ENCODE peak calls at places on chromosome 12, in five cellular contexts. One of them, this sample, is unnamed.

GRCh38 chr12:29153231-29153630 is 4.2 kb downstream of the FAR2 start:
- DNase-seq in right cardiac atrium: no peak
- DNase-seq in CD8-positive, alpha-beta memory T cell: no peak
- DNase-seq in prostate gland: no peak
- DNase-seq in foreskin keratinocyte: no peak
- DNase-seq in this sample: no peak

GRCh38 chr12:114812858-114813761 is 129.1 kb upstream of the TBX3 start:
- DNase-seq in right cardiac atrium: no peak
- DNase-seq in CD8-positive, alpha-beta memory T cell: no peak
- DNase-seq in prostate gland: peak; percentile 51
- DNase-seq in foreskin keratinocyte: no peak
- DNase-seq in this sample: no peak

GRCh38 chr12:19186722-19187661 is 57.5 kb downstream of the PLEKHA5 start:
- DNase-seq in right cardiac atrium: no peak
- DNase-seq in CD8-positive, alpha-beta memory T cell: no peak
- DNase-seq in prostate gland: peak; percentile 29
- DNase-seq in foreskin keratinocyte: no peak
- DNase-seq in this sample: no peak

GRCh38 chr12:56299308-56299852 is 750 bp downstream of the CS start:
- DNase-seq in right cardiac atrium: no peak
- DNase-seq in CD8-positive, alpha-beta memory T cell: peak; percentile 1
- DNase-seq in prostate gland: peak; percentile 7
- DNase-seq in foreskin keratinocyte: peak; percentile 30
- DNase-seq in this sample: no peak

GRCh38 chr12:48811454-48812090 is 6.7 kb upstream of the CACNB3 start:
- DNase-seq in right cardiac atrium: no peak
- DNase-seq in CD8-positive, alpha-beta memory T cell: no peak
- DNase-seq in prostate gland: no peak
- DNase-seq in foreskin keratinocyte: no peak
- DNase-seq in this sample: no peak

GRCh38 chr12:130013771-130014484 is 110.1 kb upstream of the TMEM132D start:
- DNase-seq in right cardiac atrium: no peak
- DNase-seq in CD8-positive, alpha-beta memory T cell: peak; percentile 3
- DNase-seq in prostate gland: peak; percentile 34
- DNase-seq in foreskin keratinocyte: no peak
- DNase-seq in this sample: no peak

GRCh38 chr12:59431266-59431665 is 164.6 kb upstream of the SLC16A7 start:
- DNase-seq in right cardiac atrium: no peak
- DNase-seq in CD8-positive, alpha-beta memory T cell: no peak
- DNase-seq in prostate gland: no peak
- DNase-seq in foreskin keratinocyte: no peak
- DNase-seq in this sample: no peak

GRCh38 chr12:18970603-18971002 is 158.9 kb upstream of the PLEKHA5 start:
- DNase-seq in right cardiac atrium: no peak
- DNase-seq in CD8-positive, alpha-beta memory T cell: no peak
- DNase-seq in prostate gland: no peak
- DNase-seq in foreskin keratinocyte: no peak
- DNase-seq in this sample: no peak

GRCh38 chr12:110948041-110948440 is 27.7 kb upstream of the MYL2 start:
- DNase-seq in right cardiac atrium: no peak
- DNase-seq in CD8-positive, alpha-beta memory T cell: no peak
- DNase-seq in prostate gland: no peak
- DNase-seq in foreskin keratinocyte: no peak
- DNase-seq in this sample: no peak

GRCh38 chr12:8989425-8989824 is at the start of gene KLRG1:
- DNase-seq in right cardiac atrium: no peak
- DNase-seq in CD8-positive, alpha-beta memory T cell: no peak
- DNase-seq in prostate gland: no peak
- DNase-seq in foreskin keratinocyte: no peak
- DNase-seq in this sample: no peak
- H3K27ac ChIP-seq in right cardiac atrium: no peak within 1 kb of the TSS
- H3K27ac ChIP-seq in CD8-positive, alpha-beta memory T cell: peak within 1 kb of the TSS; percentile 72
- H3K27ac ChIP-seq in prostate gland: no peak within 1 kb of the TSS
- H3K27ac ChIP-seq in foreskin keratinocyte: no peak within 1 kb of the TSS
- H3K27ac ChIP-seq in this sample: no peak within 1 kb of the TSS

DNA sequence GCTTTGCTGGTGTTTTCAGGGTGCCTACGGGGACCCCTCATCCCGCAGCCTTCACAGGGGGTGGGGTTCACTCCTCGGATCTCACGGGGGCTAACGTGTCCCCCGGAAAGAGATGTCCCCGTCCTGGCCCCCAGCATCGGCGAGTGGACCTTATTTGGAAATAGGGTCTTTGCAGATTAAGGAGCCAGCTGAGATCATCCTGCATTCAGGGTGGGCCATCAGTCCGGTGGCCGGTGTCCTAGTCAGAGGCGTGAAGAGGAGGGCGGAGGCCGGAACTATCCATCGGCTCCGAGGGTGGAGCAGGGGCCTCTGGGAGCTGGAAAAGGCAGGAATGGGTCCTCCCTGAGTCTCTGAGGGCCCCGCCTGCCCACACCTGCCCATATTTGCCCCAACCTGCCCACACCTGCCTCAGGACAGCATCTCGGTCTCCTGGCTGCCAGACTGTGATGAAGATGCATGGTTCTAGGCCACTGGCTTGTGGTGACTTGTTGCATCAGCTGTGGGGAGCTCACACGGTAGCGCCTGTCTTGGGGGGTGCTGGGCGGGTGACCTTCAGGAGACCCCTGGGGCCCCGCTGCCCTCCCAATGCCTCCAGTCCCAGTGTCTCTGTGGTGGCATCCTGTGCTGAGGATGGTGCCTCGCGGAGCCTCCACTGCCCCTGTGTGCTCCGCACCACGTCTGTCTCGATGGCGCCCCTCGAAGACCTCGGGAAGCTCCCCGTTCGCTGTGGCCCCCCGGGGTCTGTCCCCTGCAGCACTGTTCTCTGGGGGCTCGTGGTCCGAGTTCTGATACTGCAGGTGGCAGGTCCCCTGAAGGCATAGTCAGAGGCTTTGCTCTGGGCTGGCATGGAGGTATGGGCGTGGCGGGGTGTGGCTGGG is 14.7 kb downstream of the NOC4L start:
- DNase-seq in right cardiac atrium: no peak
- DNase-seq in CD8-positive, alpha-beta memory T cell: no peak
- DNase-seq in prostate gland: no peak
- DNase-seq in foreskin keratinocyte: peak; percentile 43
- DNase-seq in this sample: no peak
- H3K27ac ChIP-seq in right cardiac atrium: no peak overlapping the region
- H3K27ac ChIP-seq in CD8-positive, alpha-beta memory T cell: no peak overlapping the region
- H3K27ac ChIP-seq in prostate gland: no peak overlapping the region
- H3K27ac ChIP-seq in foreskin keratinocyte: no peak overlapping the region
- H3K27ac ChIP-seq in this sample: no peak overlapping the region

DNA sequence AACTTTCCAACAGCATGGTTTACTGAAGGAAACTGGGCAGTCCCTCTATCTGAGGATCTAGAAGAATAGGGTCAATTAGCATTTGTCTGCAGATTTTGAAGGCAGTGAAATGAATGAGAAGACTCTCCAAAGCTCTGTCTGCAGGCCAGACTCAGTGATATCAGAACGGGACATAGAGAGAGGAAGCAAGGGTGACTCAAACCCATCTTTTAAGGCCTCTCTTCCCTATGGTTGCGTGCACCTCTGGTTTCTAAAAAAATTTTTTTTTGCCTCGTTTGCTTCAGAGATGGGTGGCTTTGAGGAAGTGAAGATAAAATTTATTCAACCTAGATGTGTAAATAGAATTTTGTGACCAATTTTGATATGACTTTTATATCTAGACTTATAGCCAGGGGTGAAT is 71.9 kb upstream of the HOXC13 start:
- DNase-seq in right cardiac atrium: no peak
- DNase-seq in CD8-positive, alpha-beta memory T cell: no peak
- DNase-seq in prostate gland: no peak
- DNase-seq in foreskin keratinocyte: no peak
- DNase-seq in this sample: no peak
- H3K27ac ChIP-seq in right cardiac atrium: no peak overlapping the region
- H3K27ac ChIP-seq in CD8-positive, alpha-beta memory T cell: no peak overlapping the region
- H3K27ac ChIP-seq in prostate gland: no peak overlapping the region
- H3K27ac ChIP-seq in foreskin keratinocyte: no peak overlapping the region
- H3K27ac ChIP-seq in this sample: no peak overlapping the region

GRCh38 chr12:113305281-113305856 is 29.5 kb downstream of the SLC8B1 start:
- DNase-seq in right cardiac atrium: no peak
- DNase-seq in CD8-positive, alpha-beta memory T cell: no peak
- DNase-seq in prostate gland: no peak
- DNase-seq in foreskin keratinocyte: no peak
- DNase-seq in this sample: no peak

GRCh38 chr12:113302466-113302865 is 32.4 kb downstream of the SLC8B1 start:
- DNase-seq in right cardiac atrium: no peak
- DNase-seq in CD8-positive, alpha-beta memory T cell: no peak
- DNase-seq in prostate gland: no peak
- DNase-seq in foreskin keratinocyte: no peak
- DNase-seq in this sample: no peak

GRCh38 chr12:113306382-113306781 is 28.5 kb downstream of the SLC8B1 start:
- DNase-seq in right cardiac atrium: no peak
- DNase-seq in CD8-positive, alpha-beta memory T cell: no peak
- DNase-seq in prostate gland: no peak
- DNase-seq in foreskin keratinocyte: no peak
- DNase-seq in this sample: no peak

GRCh38 chr12:113301811-113302210 is 33.1 kb downstream of the SLC8B1 start:
- DNase-seq in right cardiac atrium: no peak
- DNase-seq in CD8-positive, alpha-beta memory T cell: no peak
- DNase-seq in prostate gland: no peak
- DNase-seq in foreskin keratinocyte: no peak
- DNase-seq in this sample: no peak

DNA sequence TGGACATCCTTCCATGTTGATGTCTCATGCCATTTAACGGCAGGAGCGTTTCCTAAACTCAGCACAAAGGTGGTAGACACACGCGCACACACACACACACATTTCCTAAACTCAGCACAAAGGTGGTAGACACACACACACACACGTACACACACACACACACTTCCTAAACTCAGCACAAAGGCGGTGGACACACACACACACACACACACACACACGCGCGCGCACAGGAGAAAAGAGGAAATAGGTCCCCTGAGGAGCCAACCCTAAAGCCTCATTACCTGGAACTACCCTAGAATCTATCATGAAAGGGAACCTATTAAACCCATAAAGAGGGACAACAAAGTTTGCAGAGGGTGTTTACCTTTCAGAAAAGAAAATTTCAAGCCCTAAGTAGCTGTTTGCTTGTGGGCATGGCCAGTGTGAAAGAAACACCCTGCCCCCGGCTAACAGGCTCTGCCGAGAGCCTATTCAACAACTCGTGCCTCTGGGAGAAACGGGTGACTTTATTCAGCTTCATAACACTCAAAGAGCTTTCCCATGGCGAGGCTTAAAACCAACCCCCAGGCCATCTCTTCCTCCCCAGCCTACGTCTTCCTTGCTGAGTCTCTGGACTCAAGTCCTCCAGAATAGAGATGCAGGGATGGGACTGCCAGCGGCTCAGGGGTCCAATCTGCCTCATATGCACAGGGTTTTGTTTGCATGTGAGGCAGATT is 31.8 kb downstream of the SLC8B1 start:
- DNase-seq in right cardiac atrium: no peak
- DNase-seq in CD8-positive, alpha-beta memory T cell: no peak
- DNase-seq in prostate gland: peak; percentile 22
- DNase-seq in foreskin keratinocyte: no peak
- DNase-seq in this sample: no peak
- H3K27ac ChIP-seq in right cardiac atrium: no peak overlapping the region
- H3K27ac ChIP-seq in CD8-positive, alpha-beta memory T cell: no peak overlapping the region
- H3K27ac ChIP-seq in prostate gland: no peak overlapping the region
- H3K27ac ChIP-seq in foreskin keratinocyte: no peak overlapping the region
- H3K27ac ChIP-seq in this sample: no peak overlapping the region

GRCh38 chr12:118880745-118881144 is 100.6 kb upstream of the SRRM4 start:
- DNase-seq in right cardiac atrium: no peak
- DNase-seq in CD8-positive, alpha-beta memory T cell: no peak
- DNase-seq in prostate gland: no peak
- DNase-seq in foreskin keratinocyte: no peak
- DNase-seq in this sample: no peak
- H3K27ac ChIP-seq in right cardiac atrium: no peak overlapping the region
- H3K27ac ChIP-seq in CD8-positive, alpha-beta memory T cell: no peak overlapping the region
- H3K27ac ChIP-seq in prostate gland: no peak overlapping the region
- H3K27ac ChIP-seq in foreskin keratinocyte: no peak overlapping the region
- H3K27ac ChIP-seq in this sample: no peak overlapping the region

DNA sequence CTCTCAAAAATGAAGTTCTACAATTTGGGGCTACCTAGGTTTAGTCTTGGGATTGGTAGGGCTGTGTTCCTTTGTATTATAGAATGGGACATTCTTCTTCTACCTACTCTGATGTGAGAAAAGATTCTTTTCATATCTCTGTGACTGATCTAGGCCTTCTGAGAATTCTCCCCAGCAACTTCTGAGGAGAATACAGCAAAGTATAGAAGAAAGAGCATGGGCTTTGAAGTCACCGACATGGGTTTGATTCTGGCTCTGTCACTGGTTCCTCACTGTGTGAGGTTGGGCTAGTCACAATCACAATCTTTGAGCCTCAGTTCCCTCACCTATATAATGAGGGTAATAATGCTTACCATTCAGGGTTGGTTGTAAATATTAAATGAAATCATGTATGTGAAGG is 5.0 kb downstream of the ATN1 start:
- DNase-seq in right cardiac atrium: no peak
- DNase-seq in CD8-positive, alpha-beta memory T cell: no peak
- DNase-seq in prostate gland: no peak
- DNase-seq in foreskin keratinocyte: no peak
- DNase-seq in this sample: no peak
- H3K27ac ChIP-seq in right cardiac atrium: no peak overlapping the region
- H3K27ac ChIP-seq in CD8-positive, alpha-beta memory T cell: no peak overlapping the region
- H3K27ac ChIP-seq in prostate gland: no peak overlapping the region
- H3K27ac ChIP-seq in foreskin keratinocyte: no peak overlapping the region
- H3K27ac ChIP-seq in this sample: peak overlapping the region; percentile 13

This sample was measured in lower lobe of right lung.